ENCODE peak calls at places on chromosomes 5 and 9, in seven cellular contexts. Q, D, P, S, H, R and Y are unnamed samples.
A peak's percentile ranks its signal among the peaks of the same experiment; 100 is the strongest.

GRCh38 chr9:94922098-94922607 is 195.7 kb downstream of the AOPEP start:
- DNase-seq in Q (no peak), D (peak; percentile 98), P (no peak), S (no peak), H (no peak), R (peak; percentile 95), Y (no peak)

GRCh38 chr9:131641618-131642495 is 96.5 kb downstream of the PRRT1B start:
- DNase-seq in Q (no peak), D (no peak), P (peak; percentile 87), S (peak; percentile 35), H (no peak), R (no peak), Y (no peak)

GRCh38 chr9:132031467-132031866 is 48.2 kb downstream of the MED27 start:
- DNase-seq in Q (no peak), D (no peak), P (no peak), S (no peak), H (no peak), R (no peak), Y (no peak)

GRCh38 chr9:5442400-5443011 is 4.8 kb upstream of the PLGRKT start:
- DNase-seq in Q (no peak), D (peak; percentile 66), P (peak; percentile 29), S (peak; percentile 73), H (no peak), R (peak; percentile 66), Y (peak; percentile 11)

GRCh38 chr5:1052641-1053390 is 44.2 kb downstream of the NKD2 start:
- DNase-seq in Q (no peak), D (no peak), P (no peak), S (no peak), H (no peak), R (no peak), Y (no peak)

GRCh38 chr5:154296525-154297159 is 106.1 kb downstream of the GALNT10 start:
- DNase-seq in Q (no peak), D (no peak), P (no peak), S (no peak), H (no peak), R (no peak), Y (no peak)

GRCh38 chr5:180598797-180599589 is 7.7 kb upstream of the SCGB3A1 start:
- DNase-seq in Q (no peak), D (no peak), P (no peak), S (no peak), H (no peak), R (no peak), Y (no peak)

GRCh38 chr5:8184455-8185063 is 315.6 kb downstream of the MTRR start:
- DNase-seq in Q (peak; percentile 50), D (peak; percentile 28), P (no peak), S (peak; percentile 64), H (peak; percentile 78), R (no peak), Y (peak; percentile 8)

GRCh38 chr5:141598389-141599360 is 20.1 kb downstream of the DIAPH1 start:
- DNase-seq in Q (no peak), D (peak; percentile 57), P (no peak), S (no peak), H (no peak), R (no peak), Y (no peak)

GRCh38 chr5:87393331-87393730 is 19.4 kb downstream of the CCNH start:
- DNase-seq in Q (no peak), D (peak; percentile 87), P (no peak), S (no peak), H (no peak), R (peak; percentile 70), Y (no peak)

GRCh38 chr9:92385953-92386352 is 18.4 kb downstream of the OGN start:
- DNase-seq in Q (no peak), D (peak; percentile 29), P (peak; percentile 6), S (no peak), H (no peak), R (no peak), Y (no peak)

GRCh38 chr9:83403864-83404263 is 134.3 kb downstream of the FRMD3 start:
- DNase-seq in Q (no peak), D (no peak), P (peak; percentile 86), S (peak; percentile 51), H (no peak), R (no peak), Y (peak; percentile 6)

GRCh38 chr9:127844821-127845359 is 9.6 kb downstream of the ENG start:
- DNase-seq in Q (no peak), D (no peak), P (no peak), S (peak; percentile 93), H (peak; percentile 64), R (peak; percentile 52), Y (no peak)

GRCh38 chr5:58117491-58117890 is 342.4 kb downstream of the PLK2 start:
- DNase-seq in Q (no peak), D (no peak), P (no peak), S (no peak), H (no peak), R (no peak), Y (no peak)

DNA sequence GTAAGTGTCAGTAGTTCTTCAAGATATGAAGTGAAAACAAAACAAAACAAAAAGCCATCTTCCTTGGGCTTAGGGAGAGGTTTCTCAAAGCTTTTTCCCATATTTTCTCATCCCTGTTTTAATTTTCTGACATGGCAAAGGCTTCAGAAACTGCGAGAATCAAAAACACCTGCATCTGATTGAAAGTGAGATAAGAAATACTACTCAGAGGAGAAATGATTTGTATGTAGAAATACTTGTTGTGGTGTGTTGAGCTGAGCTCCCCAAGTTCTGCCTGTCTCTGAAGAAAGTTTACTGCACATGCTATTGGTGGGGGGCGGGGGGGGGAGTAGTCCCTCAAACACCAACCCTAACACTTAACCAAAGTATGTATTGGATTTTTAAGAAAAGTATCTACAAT is 750.4 kb downstream of the PTPRD start:
- DNase-seq in Q (no peak), D (no peak), P (no peak), S (no peak), H (no peak), R (no peak), Y (no peak)
- H2AK5ac ChIP-seq in Q (no peak overlapping the region), D (no peak overlapping the region), P (no peak overlapping the region), S (no peak overlapping the region), H (no peak overlapping the region), R (no peak overlapping the region), Y (no peak overlapping the region)

DNA sequence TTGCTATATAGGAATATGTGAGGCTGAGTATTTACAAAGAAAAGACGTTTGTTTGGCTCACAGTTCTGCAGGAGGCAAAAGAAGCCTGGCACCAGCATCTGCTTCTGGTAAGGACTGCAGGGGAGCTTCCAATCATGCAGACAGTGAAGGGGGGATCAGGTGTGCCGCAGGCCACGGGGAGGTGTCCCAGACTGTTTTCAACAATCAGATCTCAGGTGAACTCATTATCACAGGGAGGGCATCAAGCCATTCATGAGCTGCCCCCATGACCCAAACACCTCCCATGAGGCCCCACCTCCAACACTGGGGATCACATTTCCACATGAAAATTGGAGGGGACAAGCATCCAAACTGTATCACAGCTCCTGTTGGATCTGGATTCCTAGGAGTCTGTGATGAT is 30.4 kb upstream of the TRIM14 start:
- DNase-seq in Q (no peak), D (no peak), P (no peak), S (no peak), H (no peak), R (no peak), Y (no peak)
- H2AK5ac ChIP-seq in Q (no peak overlapping the region), D (no peak overlapping the region), P (no peak overlapping the region), S (no peak overlapping the region), H (no peak overlapping the region), R (no peak overlapping the region), Y (no peak overlapping the region)

GRCh38 chr9:71145179-71145578 is 23.8 kb upstream of the TRPM3 start:
- DNase-seq in Q (no peak), D (no peak), P (no peak), S (no peak), H (no peak), R (no peak), Y (no peak)
- H2AK5ac ChIP-seq in Q (no peak overlapping the region), D (no peak overlapping the region), P (no peak overlapping the region), S (no peak overlapping the region), H (no peak overlapping the region), R (no peak overlapping the region), Y (no peak overlapping the region)

DNA sequence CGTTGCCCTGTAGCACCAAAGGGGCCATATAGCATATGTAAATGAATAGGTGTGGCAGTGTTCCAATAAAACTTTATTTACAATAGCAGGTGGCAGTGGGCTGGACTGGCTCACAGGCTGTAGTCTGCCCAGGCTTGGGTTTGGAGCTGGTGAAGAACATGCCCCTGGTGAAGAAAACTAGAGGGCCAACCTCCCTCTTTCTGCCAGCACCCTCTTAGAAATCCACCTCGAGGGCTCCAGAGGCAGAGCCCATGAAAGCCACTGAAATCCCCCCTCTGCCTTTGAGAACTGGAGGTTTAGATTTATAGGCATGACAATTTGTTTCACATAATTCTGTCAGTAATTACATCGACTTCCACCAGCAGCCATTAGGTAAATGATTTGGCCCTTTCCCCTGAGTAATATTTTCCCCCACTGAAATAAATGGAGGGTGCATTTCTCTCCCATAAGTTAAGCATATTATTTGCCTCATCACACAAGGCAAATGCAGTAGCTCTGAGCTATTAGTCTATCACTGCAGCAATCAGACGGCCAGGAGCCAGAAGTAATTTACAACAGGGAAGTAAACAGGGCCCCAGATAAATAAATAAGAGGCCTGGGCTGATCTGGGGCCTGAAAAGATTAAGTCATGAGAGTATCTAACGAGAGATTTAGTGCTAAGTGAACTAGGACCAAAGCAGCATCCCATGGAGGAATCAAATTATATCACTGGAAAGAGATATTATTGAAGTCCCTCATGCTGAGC is 124.1 kb downstream of the SLIT3 start:
- DNase-seq in Q (no peak), D (no peak), P (no peak), S (peak; percentile 47), H (no peak), R (no peak), Y (no peak)
- H2AK5ac ChIP-seq in Q (no peak overlapping the region), D (no peak overlapping the region), P (no peak overlapping the region), S (no peak overlapping the region), H (no peak overlapping the region), R (no peak overlapping the region), Y (no peak overlapping the region)

GRCh38 chr9:76539180-76539579 is 80.2 kb downstream of the GCNT1 start:
- DNase-seq in Q (no peak), D (no peak), P (no peak), S (no peak), H (no peak), R (no peak), Y (no peak)
- H2AK5ac ChIP-seq in Q (no peak overlapping the region), D (no peak overlapping the region), P (no peak overlapping the region), S (no peak overlapping the region), H (no peak overlapping the region), R (no peak overlapping the region), Y (no peak overlapping the region)

GRCh38 chr5:43536972-43537371 is 19.9 kb downstream of the PAIP1 start:
- DNase-seq in Q (no peak), D (no peak), P (no peak), S (no peak), H (no peak), R (no peak), Y (no peak)

GRCh38 chr5:43543434-43543833 is 13.4 kb downstream of the PAIP1 start:
- DNase-seq in Q (no peak), D (no peak), P (no peak), S (no peak), H (no peak), R (no peak), Y (no peak)

DNA sequence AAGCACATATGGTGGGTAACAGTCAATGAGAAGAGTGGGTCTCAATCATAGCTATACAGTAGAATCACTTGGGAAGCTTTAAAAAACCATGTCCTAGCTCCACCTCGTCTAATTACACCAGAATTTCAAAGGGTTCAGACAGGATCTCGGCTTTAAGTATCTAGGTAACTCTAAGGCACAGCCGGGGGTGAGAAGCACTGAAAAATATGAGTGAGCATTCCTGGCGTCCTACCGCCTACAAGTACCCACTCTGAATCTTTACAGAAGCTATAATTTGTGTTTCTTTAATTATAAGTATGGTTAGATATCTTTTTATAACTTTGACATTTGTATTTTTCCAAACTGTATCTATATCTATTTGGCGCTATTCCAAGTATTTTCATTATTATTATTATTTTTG is 16.1 kb downstream of the PAIP1 start:
- DNase-seq in Q (no peak), D (no peak), P (no peak), S (no peak), H (no peak), R (no peak), Y (no peak)
- H2AK5ac ChIP-seq in Q (no peak overlapping the region), D (no peak overlapping the region), P (no peak overlapping the region), S (no peak overlapping the region), H (no peak overlapping the region), R (no peak overlapping the region), Y (no peak overlapping the region)

GRCh38 chr9:114696814-114697544 is 15.0 kb upstream of the TEX48 start:
- DNase-seq in Q (no peak), D (peak; percentile 62), P (no peak), S (no peak), H (no peak), R (peak; percentile 45), Y (no peak)
- H2AK5ac ChIP-seq in Q (no peak overlapping the region), D (no peak overlapping the region), P (no peak overlapping the region), S (no peak overlapping the region), H (no peak overlapping the region), R (no peak overlapping the region), Y (no peak overlapping the region)